ENCODE peak calls at places on chromosomes 11 and 22, in ten cellular contexts. K, R, I, B, G, Z, Y, D, F and J are unnamed samples.

GRCh38 chr11:118001494-118001971 is 15.3 kb downstream of the IL10RA start:
- DNase-seq in Z (no peak), I (no peak), B (no peak), D (peak; percentile 4), R (peak; percentile 61), K (no peak), Y (no peak), G (no peak), F (no peak), J (no peak)

GRCh38 chr11:94909371-94909820 is 64.0 kb downstream of the CWC15 start:
- DNase-seq in K (no peak), Z (no peak), Y (no peak), I (no peak), R (no peak), B (no peak), D (no peak), G (no peak), F (no peak), J (no peak)

GRCh38 chr11:18064035-18064434 is 18.0 kb upstream of the TPH1 start:
- DNase-seq in G (no peak), I (no peak), D (no peak), F (no peak), R (no peak), Z (no peak), Y (no peak), K (no peak), B (no peak), J (no peak)

GRCh38 chr22:50599816-50600454 is 658 bp upstream of the MAPK8IP2 start:
- DNase-seq in K (no peak), G (peak; percentile 60), R (peak; percentile 58), Z (peak; percentile 71), D (peak; percentile 60), B (peak; percentile 26), I (no peak), Y (no peak), F (no peak), J (peak; percentile 65)

GRCh38 chr11:69403556-69404215 is 77.8 kb upstream of the LINC01488 start:
- DNase-seq in B (no peak), G (no peak), Y (no peak), I (no peak), D (peak; percentile 70), K (no peak), F (no peak), Z (no peak), R (no peak), J (no peak)

GRCh38 chr22:25747245-25747944 is 5.4 kb downstream of the MYO18B start:
- DNase-seq in D (no peak), B (peak; percentile 88), G (peak; percentile 97), F (no peak), Z (no peak), K (no peak), I (peak; percentile 45), Y (peak; percentile 26), R (peak; percentile 77), J (peak; percentile 78)

GRCh38 chr11:131694526-131695424 is 324.4 kb downstream of the NTM start:
- DNase-seq in B (peak; percentile 75), K (peak; percentile 50), Z (peak; percentile 80), R (peak; percentile 75), G (peak; percentile 84), F (peak; percentile 63), I (peak; percentile 13), D (peak; percentile 69), Y (peak; percentile 47), J (peak; percentile 52)

GRCh38 chr11:107385361-107385982 is 72.2 kb downstream of the CWF19L2 start:
- DNase-seq in D (peak; percentile 50), B (no peak), I (peak; percentile 29), G (no peak), F (no peak), K (no peak), R (no peak), Y (no peak), Z (no peak), J (no peak)

GRCh38 chr22:17423616-17424015 is 54.4 kb downstream of the CECR2 start:
- DNase-seq in G (no peak), K (no peak), D (no peak), Z (no peak), R (no peak), Y (no peak), B (no peak), F (no peak), I (no peak), J (no peak)

GRCh38 chr11:44033856-44034255 is 13.9 kb upstream of the ACCSL start:
- DNase-seq in I (no peak), B (no peak), G (no peak), Z (no peak), Y (no peak), R (no peak), K (no peak), F (no peak), D (no peak), J (no peak)

GRCh38 chr11:131910491-131911387 is 540.3 kb downstream of the NTM start:
- DNase-seq in Z (no peak), G (peak; percentile 13), B (peak; percentile 43), I (no peak), R (no peak), F (no peak), Y (no peak), D (no peak), K (no peak), J (no peak)

GRCh38 chr11:102837646-102838045 is 5.8 kb downstream of the MMP3 start:
- DNase-seq in I (no peak), R (no peak), K (no peak), B (no peak), D (no peak), G (no peak), Y (no peak), Z (no peak), F (no peak), J (no peak)

GRCh38 chr11:62295504-62295903 is 3.4 kb downstream of the SCGB1D4 start:
- DNase-seq in K (no peak), Z (no peak), B (peak; percentile 45), Y (no peak), R (peak; percentile 11), I (no peak), D (peak; percentile 54), G (no peak), F (no peak), J (no peak)

GRCh38 chr11:2314525-2315394 is 12.9 kb downstream of the TSPAN32 start:
- DNase-seq in R (peak; percentile 41), F (no peak), I (no peak), G (peak; percentile 83), D (peak; percentile 27), Z (peak; percentile 92), Y (peak; percentile 98), K (peak; percentile 86), B (peak; percentile 24), J (peak; percentile 67)

GRCh38 chr11:64234840-64235379 is 526 bp downstream of the VEGFB start:
- DNase-seq in Z (peak; percentile 59), I (no peak), K (no peak), R (peak; percentile 44), B (no peak), G (peak; percentile 58), D (peak; percentile 67), Y (peak; percentile 42), F (no peak), J (no peak)
- TF ChIP-seq POLR2A in Z (no peak), I (peak; percentile 22), K (peak; percentile 29), R (no peak), B (no peak), G (peak; percentile 14), D (no peak), Y (peak; percentile 54), F (no peak), J (peak; percentile 43)

GRCh38 chr22:41946360-41947180 is at the start of gene CENPM:
- DNase-seq in R (peak; percentile 95), B (peak; percentile 96), F (peak; percentile 78), K (peak; percentile 75), Z (peak; percentile 92), G (peak; percentile 93), Y (peak; percentile 87), I (peak; percentile 92), D (peak; percentile 98), J (peak; percentile 70)
- TF ChIP-seq POLR2A in R (peak; percentile 78), B (no peak), F (no peak), K (no peak), Z (no peak), G (no peak), Y (no peak), I (peak; percentile 84), D (peak; percentile 59), J (no peak)

GRCh38 chr22:21641417-21641794 is 696 bp upstream of the SDF2L1 start:
- DNase-seq in Z (no peak), K (no peak), I (no peak), F (no peak), B (peak; percentile 76), Y (no peak), R (peak; percentile 98), G (peak; percentile 62), D (peak; percentile 69), J (peak; percentile 47)

GRCh38 chr22:21643533-21644357 is 1.6 kb downstream of the SDF2L1 start:
- DNase-seq in F (no peak), Z (no peak), I (no peak), R (peak; percentile 76), B (no peak), Y (no peak), K (no peak), G (no peak), D (no peak), J (no peak)

GRCh38 chr22:21640810-21641209 is 1.3 kb upstream of the SDF2L1 start:
- DNase-seq in Z (no peak), I (no peak), Y (no peak), R (no peak), B (no peak), G (no peak), K (no peak), D (no peak), F (no peak), J (no peak)

GRCh38 chr22:21642584-21643448 is 714 bp downstream of the SDF2L1 start:
- DNase-seq in D (peak; percentile 77), G (peak; percentile 50), Y (no peak), F (no peak), R (peak; percentile 98), B (peak; percentile 68), K (no peak), I (no peak), Z (no peak), J (no peak)

GRCh38 chr22:21641795-21642583 is at the start of gene SDF2L1:
- DNase-seq in F (peak; percentile 92), B (peak; percentile 99), K (peak; percentile 98), Z (peak; percentile 99), D (peak; percentile 99), G (peak; percentile 98), R (peak; percentile 100), I (peak; percentile 96), Y (peak; percentile 98), J (peak; percentile 95)
- TF ChIP-seq POLR2A in F (no peak), B (peak; percentile 83), K (peak; percentile 69), Z (no peak), D (no peak), G (peak; percentile 80), R (no peak), I (peak; percentile 46), Y (peak; percentile 60), J (peak; percentile 76)

DNA sequence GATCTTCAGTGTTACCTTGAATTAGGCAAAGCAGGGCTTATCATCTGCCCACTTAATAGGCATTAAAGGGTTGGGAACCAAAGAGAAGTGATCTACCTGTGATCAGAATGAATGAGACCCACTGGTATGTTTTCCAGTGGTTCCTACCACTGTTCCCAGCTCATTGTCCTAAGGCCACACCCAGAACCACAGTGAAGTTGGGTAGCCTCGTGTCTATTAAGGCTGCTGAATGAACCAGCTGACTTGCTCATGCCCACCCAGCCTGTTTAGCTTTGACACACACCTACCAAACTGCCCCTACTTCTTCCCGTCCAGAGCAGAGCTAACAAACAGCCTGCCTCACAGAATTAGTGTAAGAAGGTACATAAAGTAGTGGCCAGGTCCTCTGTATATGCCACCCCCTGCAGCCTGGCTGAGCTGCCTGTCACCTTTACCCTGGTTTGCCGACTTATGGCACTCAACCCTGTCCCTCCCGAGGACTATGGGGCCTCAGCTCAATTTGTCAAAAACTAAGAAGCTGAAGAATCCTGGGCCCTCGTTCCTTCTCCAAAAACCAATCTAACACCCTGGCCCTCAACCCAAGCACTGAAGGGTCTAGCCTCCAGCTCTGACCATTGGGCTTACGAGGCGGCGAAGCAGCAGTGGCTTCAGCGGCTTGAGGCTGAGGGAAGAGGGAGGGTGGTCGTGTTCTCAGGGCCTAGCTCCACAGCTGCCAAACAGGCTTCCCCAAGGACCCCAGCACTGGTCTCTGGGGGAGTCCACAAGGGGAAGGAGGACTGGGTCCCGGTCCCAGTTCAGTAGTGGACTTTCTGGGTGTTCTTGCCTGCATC is 9.8 kb downstream of the UCP2 start:
- DNase-seq in I (no peak), Z (no peak), Y (no peak), B (no peak), K (no peak), F (no peak), R (peak; percentile 25), D (peak; percentile 37), G (no peak), J (no peak)
- TF ChIP-seq POLR2A in I (no peak), Z (no peak), Y (no peak), B (no peak), K (no peak), F (no peak), R (peak; percentile 62), D (no peak), G (no peak), J (no peak)